ENCODE peak calls at places on chromosome 22, in eight cellular contexts. C is activated T-cell treated with anti-CD3 and anti-CD28 coated beads, Interleukin-2, amount 50 U/mL, for 72 hours; U is WTC11; I is SHP77; G is epithelial cell of prostate; Z is neural crest cell; J is activated naive CD8-positive, alpha-beta T cell treated with anti-CD3 and anti-CD28 coated beads, Interleukin-2, amount 50 U/mL, for 24 hours; K is substantia nigra. W is an unnamed sample.

GRCh38 chr22:20131593-20131855 is at the start of gene ZDHHC8:
- DNase-seq in I (no peak), U (no peak), K (peak; percentile 58), J (peak; percentile 53), G (no peak), Z (no peak), C (peak; percentile 37), W (no peak)

GRCh38 chr22:49205401-49205800 is 622.3 kb downstream of the BRD1 start:
- DNase-seq in K (no peak), G (no peak), J (no peak), C (no peak), Z (no peak), U (peak; percentile 2), I (no peak), W (no peak)

GRCh38 chr22:48756146-48757111 is 1071.2 kb downstream of the BRD1 start:
- DNase-seq in J (no peak), K (no peak), Z (no peak), G (no peak), U (peak; percentile 9), C (no peak), I (no peak), W (no peak)

GRCh38 chr22:24426859-24427499 is 420 bp upstream of the ADORA2A start:
- DNase-seq in C (no peak), G (no peak), U (no peak), I (no peak), K (no peak), Z (no peak), J (no peak), W (no peak)

GRCh38 chr22:23261900-23262450 is 81.7 kb downstream of the BCR start:
- DNase-seq in Z (no peak), I (no peak), U (no peak), C (no peak), K (no peak), G (no peak), J (no peak), W (no peak)

GRCh38 chr22:38207898-38208432 is 6.2 kb downstream of the MAFF start:
- DNase-seq in I (no peak), J (no peak), Z (no peak), K (no peak), U (no peak), G (no peak), C (no peak), W (no peak)

GRCh38 chr22:40193429-40194421 is 16.0 kb downstream of the TNRC6B start:
- DNase-seq in U (peak; percentile 36), Z (no peak), C (no peak), K (no peak), G (no peak), I (no peak), J (no peak), W (peak; percentile 55)

GRCh38 chr22:26981520-26981919 is 324.1 kb downstream of the MIAT start:
- DNase-seq in C (no peak), K (no peak), U (no peak), G (no peak), J (no peak), I (no peak), Z (no peak), W (no peak)

GRCh38 chr22:44201556-44202129 is 20.9 kb downstream of the PARVG start:
- DNase-seq in C (no peak), Z (no peak), U (no peak), K (no peak), I (no peak), G (no peak), J (no peak), W (no peak)